ENCODE peak calls at places on chromosomes 12 and 14, in five cellular contexts. S is mammary epithelial cell, V is neuronal stem cell, Q is IMR-90, T is MM.1S. F is an unnamed sample.

GRCh38 chr14:95296595-95297365 is 22.9 kb downstream of the CLMN start:
- DNase-seq in Q (no peak), V (no peak), T (no peak), S (no peak), F (peak; percentile 41)

GRCh38 chr14:37678916-37679315 is 83.5 kb downstream of the TTC6 start:
- DNase-seq in T (no peak), S (peak; percentile 64), V (no peak), Q (peak; percentile 15), F (peak; percentile 40)

GRCh38 chr12:52607314-52607713 is 6.1 kb upstream of the KRT72 start:
- DNase-seq in V (no peak), T (no peak), S (no peak), Q (no peak), F (no peak)

GRCh38 chr14:54182419-54183040 is 214.3 kb upstream of the CDKN3 start:
- DNase-seq in S (peak; percentile 86), T (no peak), V (no peak), Q (peak; percentile 74), F (peak; percentile 53)

GRCh38 chr14:30375280-30375892 is 183.6 kb upstream of the G2E3 start:
- DNase-seq in S (peak; percentile 26), T (peak; percentile 39), V (peak; percentile 44), Q (peak; percentile 47), F (peak; percentile 5)

GRCh38 chr14:75190023-75190422 is 13.6 kb upstream of the TMED10 start:
- DNase-seq in Q (no peak), T (no peak), V (no peak), S (no peak), F (no peak)

GRCh38 chr14:58620011-58620410 is 17.8 kb upstream of the DACT1 start:
- DNase-seq in Q (no peak), S (no peak), T (no peak), V (no peak), F (no peak)

GRCh38 chr14:34060747-34061050 is 109.8 kb upstream of the EGLN3 start:
- DNase-seq in T (no peak), V (no peak), Q (no peak), S (no peak), F (no peak)

GRCh38 chr14:93068721-93069120 is 47.0 kb downstream of the ITPK1 start:
- DNase-seq in V (no peak), S (no peak), Q (no peak), T (no peak), F (no peak)

GRCh38 chr12:113940357-113940756 is 25.8 kb downstream of the RBM19 start:
- DNase-seq in S (no peak), Q (no peak), T (no peak), V (no peak), F (no peak)

GRCh38 chr14:68634346-68634745 is 158.5 kb downstream of the ZFP36L1 start:
- DNase-seq in S (no peak), T (no peak), Q (no peak), V (no peak), F (no peak)

GRCh38 chr14:99698236-99698635 is 14.1 kb downstream of the CYP46A1 start:
- DNase-seq in Q (no peak), V (no peak), S (no peak), T (no peak), F (no peak)

GRCh38 chr14:52405314-52405713 is 91.2 kb downstream of the PTGER2 start:
- DNase-seq in T (no peak), S (no peak), Q (no peak), V (no peak), F (no peak)
- H3K4me2 ChIP-seq in T (no peak overlapping the region), S (no peak overlapping the region), Q (no peak overlapping the region), V (no peak overlapping the region), F (no peak overlapping the region)

GRCh38 chr12:6855322-6855721 is 3.4 kb downstream of the USP5 start:
- DNase-seq in T (no peak), Q (no peak), S (no peak), V (no peak), F (no peak)

GRCh38 chr12:6851921-6852650 is at the start of gene USP5:
- DNase-seq in V (peak; percentile 99), Q (peak; percentile 100), T (peak; percentile 99), S (peak; percentile 100), F (peak; percentile 100)

GRCh38 chr12:6854036-6854435 is 2.1 kb downstream of the USP5 start:
- DNase-seq in V (no peak), Q (no peak), T (no peak), S (no peak), F (no peak)

GRCh38 chr12:6852651-6853354 is 853 bp downstream of the USP5 start:
- DNase-seq in V (no peak), Q (peak; percentile 79), T (peak; percentile 63), S (peak; percentile 81), F (peak; percentile 75)

GRCh38 chr12:6853626-6854025 is 1.7 kb downstream of the USP5 start:
- DNase-seq in T (no peak), S (no peak), V (no peak), Q (no peak), F (no peak)
- H3K4me2 ChIP-seq in T (peak overlapping the region; percentile 89), S (peak overlapping the region; percentile 65), V (no peak overlapping the region), Q (no peak overlapping the region), F (peak overlapping the region; percentile 96)

GRCh38 chr14:72664651-72665050 is 229.2 kb downstream of the DPF3 start:
- DNase-seq in Q (no peak), S (no peak), T (no peak), V (no peak), F (no peak)

GRCh38 chr14:72663076-72663487 is 230.8 kb downstream of the DPF3 start:
- DNase-seq in V (no peak), T (no peak), S (no peak), Q (peak; percentile 41), F (no peak)

GRCh38 chr14:72665259-72665658 is 228.6 kb downstream of the DPF3 start:
- DNase-seq in Q (peak; percentile 100), T (no peak), S (peak; percentile 99), V (no peak), F (no peak)

GRCh38 chr14:72662213-72662612 is 231.7 kb downstream of the DPF3 start:
- DNase-seq in T (no peak), V (no peak), S (no peak), Q (no peak), F (no peak)

GRCh38 chr14:72663956-72664650 is 229.8 kb downstream of the DPF3 start:
- DNase-seq in S (no peak), Q (no peak), V (no peak), T (no peak), F (no peak)
- H3K4me2 ChIP-seq in S (no peak overlapping the region), Q (no peak overlapping the region), V (no peak overlapping the region), T (no peak overlapping the region), F (no peak overlapping the region)

GRCh38 chr12:111993290-111994150 is 19.4 kb downstream of the TMEM116 start:
- DNase-seq in V (no peak), S (no peak), T (peak; percentile 28), Q (no peak), F (no peak)
- H3K4me2 ChIP-seq in V (no peak overlapping the region), S (no peak overlapping the region), T (peak overlapping the region; percentile 56), Q (no peak overlapping the region), F (peak overlapping the region; percentile 62)

DNA sequence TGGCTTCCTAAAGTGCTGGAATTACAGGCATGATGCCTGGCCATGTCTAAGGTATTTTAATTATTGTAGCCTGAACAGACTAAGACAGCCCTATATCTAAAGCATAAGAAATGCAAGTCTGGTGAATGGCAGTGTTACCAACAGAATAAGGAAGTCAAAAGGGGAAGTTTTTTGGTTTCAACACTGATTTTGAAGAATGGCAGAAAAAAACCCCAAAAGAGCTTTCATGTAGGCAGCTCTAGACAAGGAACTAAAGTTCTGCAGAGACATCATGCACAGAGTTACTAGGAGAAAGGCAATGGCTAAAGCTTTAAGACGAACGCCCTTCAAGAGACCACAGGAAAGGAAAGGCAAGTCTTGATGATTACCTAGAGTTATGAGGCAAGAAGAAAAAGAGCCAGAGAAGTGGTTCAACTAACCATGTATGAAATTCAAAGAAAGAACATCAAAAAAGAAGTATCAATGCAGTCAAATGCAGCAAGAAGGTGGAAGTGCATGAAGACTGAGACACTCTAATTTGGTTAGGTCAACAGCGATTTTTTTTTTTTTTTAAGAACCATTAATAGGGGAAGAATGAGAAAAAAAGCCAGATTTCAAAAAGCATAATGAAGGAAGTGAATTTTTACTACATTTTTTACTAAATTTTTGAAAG is 50.8 kb downstream of the RPS6KA5 start:
- DNase-seq in V (no peak), Q (no peak), T (peak; percentile 30), S (no peak), F (no peak)
- H3K4me2 ChIP-seq in V (no peak overlapping the region), Q (no peak overlapping the region), T (peak overlapping the region; percentile 39), S (no peak overlapping the region), F (no peak overlapping the region)

GRCh38 chr12:32265920-32266319 is 133.4 kb upstream of the FGD4 start:
- DNase-seq in S (no peak), V (no peak), Q (no peak), T (no peak), F (no peak)
- H3K4me2 ChIP-seq in S (no peak overlapping the region), V (no peak overlapping the region), Q (no peak overlapping the region), T (peak overlapping the region; percentile 12), F (no peak overlapping the region)

GRCh38 chr14:88301381-88301780 is 21.7 kb downstream of the KCNK10 start:
- DNase-seq in Q (no peak), V (no peak), S (no peak), T (no peak), F (no peak)

GRCh38 chr14:88296343-88296742 is 26.7 kb downstream of the KCNK10 start:
- DNase-seq in S (no peak), Q (no peak), T (no peak), V (no peak), F (no peak)

GRCh38 chr14:88299865-88300264 is 23.2 kb downstream of the KCNK10 start:
- DNase-seq in V (no peak), S (no peak), T (no peak), Q (no peak), F (no peak)

GRCh38 chr14:88297306-88297705 is 25.8 kb downstream of the KCNK10 start:
- DNase-seq in T (no peak), Q (no peak), V (no peak), S (no peak), F (no peak)

GRCh38 chr14:88300817-88301216 is 22.3 kb downstream of the KCNK10 start:
- DNase-seq in V (no peak), Q (no peak), S (no peak), T (no peak), F (no peak)
- H3K4me2 ChIP-seq in V (no peak overlapping the region), Q (no peak overlapping the region), S (no peak overlapping the region), T (no peak overlapping the region), F (no peak overlapping the region)